ENCODE peak calls at places on chromosomes 2 and 18, in ten cellular contexts. F is DND-41, B is IMR-90, I is right lobe of liver, K is BE2C, Q is fibroblast of lung, Y is colonic mucosa, N is neural progenitor cell, W is upper lobe of right lung, R is ovary. E is an unnamed sample. For H3K4me1, the result is how much of the 10 kb centered on the place peaks cover.

GRCh38 chr2:25309402-25309801 is 32.3 kb downstream of the DNMT3A start:
- DNase-seq in F (peak), N (peak), Y (peak), I (no peak), B (peak), K (peak), R (no peak), W (no peak), Q (peak), E (peak)

GRCh38 chr2:40041983-40042382 is 262.9 kb upstream of the THUMPD2 start:
- DNase-seq in I (no peak), Q (peak), B (peak), W (no peak), N (no peak), F (no peak), K (no peak), R (no peak), Y (no peak), E (no peak)

GRCh38 chr2:174835797-174836255 is 71.6 kb upstream of the CHRNA1 start:
- DNase-seq in W (no peak), Y (no peak), R (no peak), I (no peak), F (no peak), K (no peak), B (peak), N (peak), Q (peak), E (no peak)

GRCh38 chr2:18505703-18506341 is 54.6 kb downstream of the RDH14 start:
- DNase-seq in F (no peak), K (no peak), Q (no peak), N (no peak), Y (no peak), W (no peak), R (no peak), I (no peak), B (no peak), E (no peak)

GRCh38 chr2:209391776-209392401 is 32.0 kb upstream of the MAP2 start:
- DNase-seq in B (peak), K (no peak), F (no peak), Y (no peak), I (no peak), W (no peak), N (no peak), R (no peak), Q (peak), E (no peak)

GRCh38 chr2:20224716-20225293 is at the start of gene SDC1:
- DNase-seq in Q (peak), I (peak), Y (peak), F (no peak), K (peak), W (peak), B (peak), R (peak), N (peak), E (peak)

GRCh38 chr2:156687715-156688114 is 251.5 kb downstream of the GPD2 start:
- DNase-seq in I (no peak), B (peak), Y (no peak), W (no peak), R (no peak), K (no peak), Q (no peak), F (no peak), N (no peak), E (no peak)

GRCh38 chr2:23327897-23328296 is 57.1 kb upstream of the KLHL29 start:
- DNase-seq in B (no peak), I (no peak), W (no peak), K (no peak), N (no peak), Y (no peak), R (no peak), F (no peak), Q (no peak), E (no peak)

GRCh38 chr2:199055336-199055735 is 402.4 kb downstream of the SATB2 start:
- DNase-seq in Y (no peak), I (no peak), R (no peak), F (no peak), N (no peak), Q (no peak), B (peak), K (no peak), W (no peak), E (no peak)

GRCh38 chr2:56713161-56713676 is 529.4 kb downstream of the CCDC85A start:
- DNase-seq in Q (peak), K (no peak), N (no peak), W (no peak), I (no peak), Y (no peak), F (no peak), R (no peak), B (peak), E (no peak)

GRCh38 chr18:12745095-12745820 is 42.4 kb downstream of the PSMG2 start:
- DNase-seq in I (no peak), R (no peak), K (no peak), N (no peak), F (peak), Y (no peak), B (no peak), Q (no peak), W (no peak), E (no peak)

GRCh38 chr18:40072761-40073160 is 1882.3 kb upstream of the PIK3C3 start:
- DNase-seq in F (no peak), I (no peak), B (no peak), K (no peak), R (no peak), W (no peak), Y (no peak), Q (no peak), N (peak), E (no peak)

GRCh38 chr2:180128861-180129260 is 121.8 kb upstream of the CWC22 start:
- DNase-seq in N (no peak), F (no peak), Q (no peak), W (no peak), K (no peak), I (no peak), Y (no peak), B (no peak), R (no peak), E (no peak)

GRCh38 chr2:78070693-78071092 is 548.5 kb upstream of the LRRTM4 start:
- DNase-seq in N (no peak), I (no peak), K (no peak), Q (no peak), Y (no peak), R (no peak), W (no peak), B (no peak), F (no peak), E (no peak)

GRCh38 chr18:76913583-76913982 is 91.2 kb downstream of the ZNF236 start:
- DNase-seq in Q (no peak), K (no peak), W (no peak), R (no peak), I (no peak), Y (peak), B (no peak), N (no peak), F (no peak), E (no peak)

GRCh38 chr18:61039251-61039650 is 294.0 kb upstream of the CDH20 start:
- DNase-seq in W (no peak), F (no peak), B (no peak), N (no peak), Q (no peak), Y (no peak), K (no peak), R (no peak), I (no peak), E (no peak)

GRCh38 chr2:189552334-189552990 is 28.1 kb downstream of the SLC40A1 start:
- DNase-seq in Y (no peak), I (no peak), B (no peak), K (no peak), R (no peak), W (no peak), Q (peak), N (no peak), F (no peak), E (no peak)

GRCh38 chr2:38653715-38654494 is 12.0 kb upstream of the GALM start:
- DNase-seq in R (no peak), W (no peak), I (no peak), Y (no peak), F (no peak), K (no peak), Q (peak), N (no peak), B (peak), E (no peak)

GRCh38 chr2:15932394-15933183 is 7.8 kb upstream of the MYCN start:
- DNase-seq in F (no peak), B (no peak), Y (no peak), Q (no peak), R (no peak), I (no peak), N (no peak), W (no peak), K (no peak), E (no peak)

GRCh38 chr2:86037141-86037794 is 68.4 kb downstream of the POLR1A start:
- DNase-seq in Y (peak), W (peak), B (peak), N (no peak), F (peak), R (peak), I (no peak), Q (peak), K (no peak), E (peak)

GRCh38 chr2:75162897-75163296 is 36.4 kb downstream of the TACR1 start:
- DNase-seq in R (no peak), F (no peak), Q (no peak), W (no peak), I (no peak), B (no peak), N (no peak), Y (no peak), K (no peak), E (no peak)

GRCh38 chr2:61014805-61015204 is 2.7 kb upstream of the PEX13 start:
- DNase-seq in I (no peak), Q (no peak), R (no peak), N (no peak), W (no peak), K (no peak), F (no peak), Y (no peak), B (no peak), E (no peak)

GRCh38 chr18:30057398-30057797 is 985.1 kb downstream of the DSC3 start:
- DNase-seq in F (no peak), Y (no peak), R (no peak), W (no peak), Q (no peak), I (no peak), K (no peak), B (no peak), N (no peak), E (no peak)

GRCh38 chr2:172693529-172694185 is 42.0 kb upstream of the RAPGEF4 start:
- DNase-seq in Y (no peak), F (no peak), I (no peak), B (no peak), N (no peak), Q (no peak), W (no peak), R (no peak), K (no peak), E (no peak)

GRCh38 chr2:6845312-6845711 is 20.4 kb downstream of the CMPK2 start:
- DNase-seq in Y (no peak), F (peak), I (no peak), Q (peak), K (no peak), N (peak), W (no peak), R (no peak), B (no peak), E (no peak)

GRCh38 chr2:44836174-44836573 is 105.3 kb upstream of the SIX3 start:
- DNase-seq in I (no peak), Y (no peak), R (no peak), Q (no peak), K (no peak), W (no peak), F (no peak), N (no peak), B (no peak), E (no peak)

GRCh38 chr2:56522605-56523089 is 338.9 kb downstream of the CCDC85A start:
- DNase-seq in W (no peak), R (no peak), B (peak), I (peak), F (no peak), K (no peak), Q (peak), N (no peak), Y (no peak), E (peak)

GRCh38 chr2:242063364-242064249 is 194.1 kb downstream of the RTP5 start:
- DNase-seq in N (no peak), R (no peak), I (no peak), Y (no peak), W (no peak), K (no peak), B (no peak), Q (no peak), F (no peak), E (no peak)

GRCh38 chr18:61551586-61551985 is 218.4 kb downstream of the CDH20 start:
- DNase-seq in B (peak), Q (peak), K (peak), Y (peak), N (peak), R (no peak), F (peak), W (no peak), I (no peak), E (no peak)

GRCh38 chr2:136019304-136019703 is 33.9 kb upstream of the DARS1 start:
- DNase-seq in F (no peak), B (no peak), R (no peak), K (no peak), W (no peak), I (no peak), N (no peak), Q (no peak), Y (no peak), E (no peak)

GRCh38 chr2:223944166-223944703 is 900 bp downstream of the WDFY1 start:
- DNase-seq in I (peak), Q (peak), K (peak), B (no peak), N (peak), Y (peak), F (no peak), R (peak), W (peak), E (peak)

GRCh38 chr18:35610089-35610488 is 28.5 kb downstream of the GALNT1 start:
- DNase-seq in N (no peak), Y (peak), R (no peak), K (no peak), F (no peak), B (no peak), W (no peak), I (no peak), Q (no peak), E (no peak)

GRCh38 chr18:43115076-43116035 is at the start of gene RIT2:
- DNase-seq in I (no peak), R (no peak), Y (no peak), K (no peak), W (no peak), F (no peak), N (no peak), B (no peak), Q (peak), E (no peak)

GRCh38 chr2:30231726-30232026 is 342 bp downstream of the LBH start:
- DNase-seq in F (no peak), B (no peak), Y (no peak), N (no peak), Q (no peak), I (no peak), W (no peak), K (no peak), R (no peak), E (no peak)

GRCh38 chr2:178692845-178693244 is 114.4 kb downstream of the TTN start:
- DNase-seq in B (no peak), Y (no peak), R (no peak), N (no peak), F (no peak), K (no peak), W (no peak), I (no peak), Q (no peak), E (no peak)

GRCh38 chr2:215619989-215620388 is 184.1 kb upstream of the FN1 start:
- DNase-seq in N (no peak), R (peak), K (no peak), Y (peak), F (no peak), W (peak), Q (no peak), B (no peak), I (no peak), E (no peak)

GRCh38 chr18:23793985-23794867 is 105.0 kb downstream of the LAMA3 start:
- DNase-seq in R (no peak), W (no peak), B (no peak), F (no peak), N (no peak), Y (no peak), K (no peak), I (no peak), Q (no peak), E (no peak)

GRCh38 chr2:11955883-11956282 is 209.5 kb downstream of the LPIN1 start:
- DNase-seq in Q (no peak), R (no peak), Y (no peak), I (no peak), F (no peak), B (no peak), K (peak), N (peak), W (no peak), E (no peak)

GRCh38 chr18:48665654-48666053 is 126.8 kb downstream of the CTIF start:
- DNase-seq in F (no peak), K (no peak), W (no peak), R (no peak), Y (no peak), Q (no peak), N (no peak), I (no peak), B (no peak), E (no peak)

GRCh38 chr18:48663096-48663930 is 124.5 kb downstream of the CTIF start:
- DNase-seq in Y (no peak), W (peak), F (no peak), I (no peak), R (peak), Q (no peak), N (no peak), B (no peak), K (no peak), E (no peak)

GRCh38 chr18:48666613-48667012 is 127.8 kb downstream of the CTIF start:
- DNase-seq in K (no peak), Q (no peak), N (no peak), R (no peak), F (no peak), I (no peak), B (no peak), W (peak), Y (no peak), E (no peak)

GRCh38 chr18:48662021-48662661 is 123.3 kb downstream of the CTIF start:
- DNase-seq in I (no peak), N (peak), Y (no peak), W (no peak), Q (peak), F (no peak), B (peak), R (peak), K (no peak), E (no peak)

DNA sequence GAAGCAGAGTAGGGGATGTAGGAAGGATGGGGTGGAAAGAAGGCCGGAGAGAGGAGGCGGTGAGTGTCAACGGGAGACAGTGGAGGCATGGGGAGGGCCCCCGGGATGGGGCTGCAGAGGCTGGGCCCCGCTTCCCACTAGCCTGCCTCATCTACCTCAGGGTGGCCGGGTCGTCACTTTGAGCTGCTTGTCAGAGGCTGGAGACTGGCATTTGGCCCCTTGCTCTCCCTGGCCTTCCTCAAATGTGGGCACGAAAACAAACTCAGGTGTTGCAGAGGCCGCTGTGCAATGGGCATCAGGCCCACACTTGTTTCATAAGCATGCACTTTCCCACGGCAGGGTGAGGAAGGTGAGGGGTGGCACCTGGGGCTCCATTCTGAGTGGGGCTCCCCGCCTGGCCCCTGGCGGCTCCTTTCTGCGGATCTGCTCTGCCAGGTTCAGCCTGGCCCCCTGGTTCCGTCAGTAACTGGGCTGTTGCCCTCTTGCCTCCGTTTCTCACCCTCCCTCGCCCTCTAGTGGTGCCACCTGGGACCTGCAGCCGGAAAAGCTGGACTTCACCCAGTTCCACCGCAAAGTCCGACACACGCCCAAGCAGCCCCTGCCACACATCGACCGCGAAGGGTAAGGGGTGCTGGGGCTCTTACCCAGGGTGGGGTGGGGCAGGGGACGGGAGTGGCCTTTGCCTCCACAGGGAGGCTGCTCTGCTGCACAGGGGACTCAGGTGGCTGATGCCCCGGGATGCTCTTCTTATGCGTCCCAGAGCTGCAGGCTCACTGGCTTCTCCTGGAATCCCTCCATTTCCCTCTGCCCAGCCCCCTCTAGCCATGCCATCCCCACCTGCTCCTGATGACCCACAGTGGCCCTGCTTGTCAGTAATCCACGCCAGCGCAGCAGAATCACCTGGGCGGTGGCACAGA is 125.4 kb downstream of the CTIF start:
- DNase-seq in R (peak), Y (peak), K (peak), I (peak), B (peak), N (peak), W (peak), F (peak), Q (peak), E (peak)
- TF ChIP-seq CTCF in R (peak), Y (peak), K (peak), I (peak), B (peak), N (peak), W (peak), F (peak), Q (peak), E (peak)

DNA sequence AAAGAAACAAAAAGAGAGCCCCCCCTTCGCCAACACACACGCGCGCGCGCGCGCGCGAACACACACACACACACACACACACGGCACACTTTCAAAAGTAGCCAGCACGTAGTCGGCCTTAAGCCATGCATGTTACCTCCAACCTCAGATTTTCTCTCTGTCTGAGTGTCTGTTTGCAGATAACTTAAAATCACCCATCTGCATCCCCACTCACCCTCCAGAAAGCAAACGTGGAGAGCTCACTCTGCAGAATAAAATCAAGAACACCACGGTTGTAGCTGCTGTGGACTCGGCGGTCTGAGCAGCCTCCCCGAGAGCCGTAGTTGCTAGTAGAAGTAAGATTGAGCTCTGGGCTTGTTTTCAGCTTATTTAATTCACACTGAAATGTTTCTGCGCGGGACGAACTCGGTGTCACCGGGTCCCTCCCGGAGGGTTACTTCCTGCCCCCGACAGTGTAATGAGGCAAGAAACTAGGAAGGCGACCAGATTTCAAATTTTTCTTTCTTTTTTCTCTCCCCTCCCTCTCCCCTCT is 5.2 kb downstream of the MEIS1 start:
- DNase-seq in Q (no peak), R (peak), F (no peak), N (peak), Y (no peak), I (no peak), K (no peak), B (no peak), W (no peak), E (no peak)
- H3K4me1 ChIP-seq in Q (under half), R (under half), F (under half), N (half or more), Y (under half), I (under half), K (under half), B (under half), W (under half), E (under half)

GRCh38 chr18:80034852-80035406 is 695 bp downstream of the RBFA start:
- DNase-seq in W (no peak), R (no peak), Q (no peak), I (no peak), B (no peak), N (peak), F (no peak), Y (no peak), K (no peak), E (no peak)
- TF ChIP-seq CTCF in W (no peak), R (no peak), Q (no peak), I (no peak), B (no peak), N (no peak), F (peak), Y (no peak), K (no peak), E (no peak)

GRCh38 chr18:44796505-44797198 is 116.0 kb downstream of the SETBP1 start:
- DNase-seq in I (no peak), W (no peak), K (no peak), B (no peak), Q (no peak), R (no peak), F (no peak), N (no peak), Y (no peak), E (no peak)
- H3K4me1 ChIP-seq in I (under half), W (under half), K (under half), B (under half), Q (under half), R (under half), F (under half), N (under half), Y (under half), E (under half)

E was measured in heart right ventricle.